ENCODE peak calls at places on chromosomes 6 and 20, in nine cellular contexts. L is iPS DF 6.9, U is HCT116, O is lower lobe of right lung, P is lung, V is GM23248, W is PC-9, D is heart left ventricle, G is A549. Y is an unnamed sample.

GRCh38 chr20:41005361-41005729 is 23.3 kb upstream of the TOP1 start:
- DNase-seq in U (peak; percentile 74), P (peak; percentile 87), W (peak; percentile 77), G (peak; percentile 54), L (no peak), D (peak; percentile 85), V (peak; percentile 94), O (peak; percentile 86), Y (peak; percentile 90)

GRCh38 chr6:110039996-110040383 is 61.9 kb downstream of the GPR6 start:
- DNase-seq in G (no peak), W (peak; percentile 35), P (peak; percentile 30), U (peak; percentile 32), V (peak; percentile 11), L (no peak), D (no peak), O (no peak), Y (no peak)

GRCh38 chr20:50337521-50338466 is 147.2 kb downstream of the CEBPB start:
- DNase-seq in O (no peak), P (no peak), G (no peak), L (no peak), U (no peak), W (no peak), D (no peak), V (no peak), Y (no peak)

GRCh38 chr6:32940656-32941411 is at the start of gene HLA-DMB:
- DNase-seq in V (peak; percentile 80), W (peak; percentile 45), P (peak; percentile 74), D (peak; percentile 67), G (peak; percentile 87), L (peak; percentile 47), O (peak; percentile 56), U (peak; percentile 75), Y (peak; percentile 62)

GRCh38 chr6:77038801-77039200 is 424.5 kb downstream of the HTR1B start:
- DNase-seq in V (peak; percentile 69), P (no peak), U (no peak), L (no peak), W (no peak), G (no peak), D (no peak), O (no peak), Y (no peak)

GRCh38 chr6:167093922-167094432 is 28.9 kb upstream of the CCR6 start:
- DNase-seq in L (no peak), P (no peak), W (no peak), V (peak; percentile 5), D (no peak), G (no peak), U (no peak), O (no peak), Y (no peak)

GRCh38 chr20:10805764-10806163 is 132.0 kb upstream of the JAG1 start:
- DNase-seq in U (no peak), P (no peak), L (no peak), O (no peak), W (no peak), V (no peak), G (no peak), D (no peak), Y (no peak)

GRCh38 chr20:7798176-7798575 is 142.1 kb downstream of the HAO1 start:
- DNase-seq in W (no peak), V (peak; percentile 20), O (no peak), D (no peak), L (no peak), P (no peak), U (no peak), G (no peak), Y (no peak)

GRCh38 chr6:107618672-107619071 is 128.8 kb downstream of the SOBP start:
- DNase-seq in V (no peak), G (no peak), L (no peak), P (no peak), U (no peak), D (no peak), W (no peak), O (no peak), Y (no peak)

GRCh38 chr6:41728073-41728936 is 7.1 kb downstream of the TFEB start:
- DNase-seq in W (no peak), G (no peak), V (no peak), U (no peak), P (no peak), D (no peak), L (no peak), O (peak; percentile 49), Y (no peak)

GRCh38 chr6:137493218-137494038 is 766 bp downstream of the OLIG3 start:
- DNase-seq in D (no peak), U (no peak), O (peak; percentile 55), W (no peak), G (no peak), L (no peak), V (no peak), P (no peak), Y (no peak)

DNA sequence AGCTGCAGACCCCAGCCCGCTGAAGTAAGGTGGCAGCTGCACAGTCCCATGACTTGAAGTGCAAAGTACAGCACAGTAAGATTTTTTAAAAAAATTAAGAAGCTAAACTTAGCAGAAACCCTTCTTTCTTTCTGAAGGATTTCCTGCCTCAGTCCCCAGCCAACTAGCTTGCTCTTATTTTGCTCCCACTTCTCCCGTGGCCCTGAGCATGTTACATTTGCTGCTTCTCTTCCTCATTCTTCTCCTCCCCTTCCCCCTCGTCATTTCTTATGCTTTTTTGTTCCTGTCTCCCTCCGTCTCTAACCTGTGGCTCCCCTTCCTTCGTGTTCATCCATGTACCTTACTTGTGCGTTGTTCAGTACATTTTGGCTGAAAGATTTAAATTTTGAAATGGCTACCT is 123.0 kb downstream of the SASH1 start:
- DNase-seq in L (no peak), D (no peak), U (no peak), W (no peak), P (no peak), V (no peak), O (no peak), G (no peak), Y (no peak)
- H3K27ac ChIP-seq in L (no peak overlapping the region), D (peak overlapping the region; percentile 50), U (no peak overlapping the region), W (no peak overlapping the region), P (peak overlapping the region; percentile 23), V (no peak overlapping the region), O (no peak overlapping the region), G (no peak overlapping the region), Y (peak overlapping the region; percentile 36)

DNA sequence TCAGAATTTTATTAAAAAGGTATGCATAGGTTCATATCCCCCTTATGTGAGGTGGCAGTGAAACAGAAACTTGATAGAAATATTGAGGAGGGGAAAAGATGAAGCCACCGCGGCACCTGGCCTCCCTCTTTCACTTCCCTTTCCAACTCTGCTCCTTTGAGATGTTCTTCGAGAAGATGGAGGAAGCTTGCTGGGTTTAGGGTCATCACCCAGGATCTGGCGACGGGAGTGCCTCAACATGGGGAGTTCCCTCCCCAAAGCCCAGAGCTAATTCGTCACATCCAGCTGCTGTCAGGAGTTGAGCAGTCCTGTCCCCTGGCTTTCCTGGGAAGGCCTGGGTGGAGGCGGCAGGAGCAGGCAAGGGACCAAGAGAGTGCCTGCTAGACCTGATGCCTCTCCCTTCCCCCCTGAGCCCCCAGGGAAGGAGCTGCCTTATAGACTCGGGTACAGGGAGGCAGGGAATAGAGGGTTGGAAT is 29.1 kb downstream of the RREB1 start:
- DNase-seq in O (no peak), U (no peak), G (no peak), D (no peak), L (no peak), V (no peak), P (no peak), W (no peak), Y (no peak)
- H3K27ac ChIP-seq in O (peak overlapping the region; percentile 67), U (no peak overlapping the region), G (peak overlapping the region; percentile 79), D (peak overlapping the region; percentile 71), L (no peak overlapping the region), V (peak overlapping the region; percentile 83), P (peak overlapping the region; percentile 88), W (no peak overlapping the region), Y (peak overlapping the region; percentile 54)

DNA sequence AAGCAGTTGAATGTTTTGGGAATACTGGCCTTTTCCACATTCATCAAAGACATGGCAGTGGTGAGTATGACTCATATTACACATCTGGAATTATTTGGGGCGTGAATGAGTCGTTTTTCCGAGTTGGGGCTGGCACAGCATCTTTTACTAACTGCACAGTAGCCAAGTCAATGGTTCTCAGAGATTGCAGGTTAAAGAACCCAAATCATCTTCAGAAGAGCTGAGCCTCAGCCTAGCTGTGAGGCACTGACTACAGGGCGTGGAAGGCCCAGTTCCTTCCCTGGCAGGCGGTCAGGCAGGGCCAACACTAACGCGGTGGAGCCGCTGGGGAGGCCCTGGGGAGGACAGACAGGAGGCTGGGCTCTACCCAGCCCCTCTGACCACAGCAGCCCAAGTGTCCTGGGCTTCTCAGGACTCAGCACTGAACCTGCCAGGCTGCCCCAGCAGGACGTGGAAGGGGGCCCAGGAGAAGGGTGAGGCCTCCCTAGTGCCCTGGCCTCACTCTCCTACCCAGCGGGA is 20.1 kb upstream of the HELZ2 start:
- DNase-seq in V (peak; percentile 91), W (no peak), P (no peak), U (no peak), O (no peak), D (no peak), L (no peak), G (no peak), Y (no peak)
- H3K27ac ChIP-seq in V (peak overlapping the region; percentile 62), W (no peak overlapping the region), P (no peak overlapping the region), U (no peak overlapping the region), O (no peak overlapping the region), D (no peak overlapping the region), L (no peak overlapping the region), G (peak overlapping the region; percentile 14), Y (no peak overlapping the region)

DNA sequence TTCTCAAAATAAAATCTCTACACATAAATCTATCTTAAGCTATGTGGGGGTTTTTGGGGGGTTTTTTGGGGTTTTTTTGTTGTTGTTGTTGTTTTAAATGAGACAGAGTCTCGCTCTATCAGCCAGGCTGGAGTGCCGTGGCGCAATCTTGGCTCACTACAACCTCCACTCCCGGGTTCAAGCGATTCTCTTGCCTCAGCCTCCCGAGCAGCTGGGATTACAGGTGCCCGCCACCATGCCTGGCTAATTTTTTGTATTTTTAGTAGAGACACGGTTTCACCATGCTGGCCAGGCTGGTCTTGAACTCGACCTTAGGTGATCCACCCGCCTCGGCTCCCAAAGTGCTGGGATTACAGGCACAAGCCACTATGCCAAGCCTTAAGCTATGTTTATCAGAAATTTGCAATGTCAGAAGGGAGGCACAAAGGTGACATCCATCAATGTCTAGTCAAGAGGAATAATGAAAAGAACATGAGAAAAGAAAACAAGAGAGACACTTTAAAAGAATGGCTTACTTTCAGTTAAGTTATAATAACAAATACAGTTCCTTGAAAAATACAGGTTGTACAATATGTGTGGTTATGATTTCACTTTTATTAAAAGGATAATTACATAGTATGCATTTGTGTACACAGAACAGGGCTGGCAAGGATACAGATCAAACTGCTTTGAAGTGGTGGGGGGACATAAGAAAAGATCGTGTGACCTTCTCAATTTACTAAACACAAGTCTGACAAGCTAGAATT is 28.6 kb downstream of the SLC23A2 start:
- DNase-seq in O (no peak), U (no peak), P (no peak), G (no peak), W (no peak), V (no peak), L (no peak), D (no peak), Y (no peak)
- H3K27ac ChIP-seq in O (peak overlapping the region; percentile 70), U (no peak overlapping the region), P (peak overlapping the region; percentile 64), G (peak overlapping the region; percentile 79), W (peak overlapping the region; percentile 6), V (peak overlapping the region; percentile 74), L (no peak overlapping the region), D (no peak overlapping the region), Y (peak overlapping the region; percentile 38)

Y was measured in tibial artery.